ENCODE peak calls at places on chromosomes 1 and 21, in four cellular contexts. I, R, G and M are unnamed samples.

GRCh38 chr1:30284226-30284625 is 439.2 kb downstream of the MATN1 start:
- DNase-seq in G (no peak), R (no peak), I (no peak), M (no peak)

GRCh38 chr1:117128323-117129079 is 7.0 kb upstream of the TRIM45 start:
- DNase-seq in R (peak; percentile 41), I (no peak), G (no peak), M (peak; percentile 46)

GRCh38 chr1:233032916-233033315 is 82.5 kb downstream of the NTPCR start:
- DNase-seq in G (no peak), I (no peak), R (no peak), M (no peak)

GRCh38 chr21:23968008-23968407 is 1639.3 kb downstream of the MRPL39 start:
- DNase-seq in I (no peak), R (no peak), G (no peak), M (no peak)

GRCh38 chr1:204493145-204493881 is 1.3 kb downstream of the PIK3C2B start:
- DNase-seq in I (no peak), G (no peak), R (peak; percentile 45), M (peak; percentile 82)

GRCh38 chr1:31102501-31102950 is 37.0 kb upstream of the PUM1 start:
- DNase-seq in G (no peak), R (peak; percentile 50), I (no peak), M (peak; percentile 65)

GRCh38 chr1:77664923-77665516 is 17.4 kb downstream of the ZZZ3 start:
- DNase-seq in R (no peak), I (no peak), G (no peak), M (peak; percentile 19)

GRCh38 chr1:201518105-201518504 is 11.2 kb upstream of the CSRP1 start:
- DNase-seq in R (no peak), I (no peak), G (no peak), M (no peak)

GRCh38 chr21:25280061-25280460 is 327.2 kb downstream of the MRPL39 start:
- DNase-seq in R (no peak), G (no peak), I (no peak), M (no peak)

GRCh38 chr21:33973268-33973667 is 57.7 kb upstream of the ATP5PO start:
- DNase-seq in R (peak; percentile 3), I (no peak), G (no peak), M (no peak)